ENCODE peak calls at places on chromosome 12, in four cellular contexts. X is PC-9; Z is effector memory CD4-positive, alpha-beta T cell; Y is body of pancreas. R is an unnamed sample. For H3K4me1, H3K27me3 and H3K9me3, the result is how much of the 10 kb centered on the place peaks cover.

GRCh38 chr12:121858662-121859572 is at the start of gene HPD:
- DNase-seq in X (peak), Z (no peak), Y (peak), R (peak)

GRCh38 chr12:111842556-111843396 is 748 bp downstream of the MAPKAPK5 start:
- DNase-seq in X (no peak), Z (no peak), Y (peak), R (peak)

GRCh38 chr12:70403827-70404226 is 37.7 kb downstream of the KCNMB4 start:
- DNase-seq in X (no peak), Z (no peak), Y (no peak), R (no peak)

GRCh38 chr12:24838531-24838950 is 110.4 kb downstream of the BCAT1 start:
- DNase-seq in X (no peak), Z (no peak), Y (no peak), R (peak)

GRCh38 chr12:71581206-71581605 is 82.4 kb downstream of the ZFC3H1 start:
- DNase-seq in X (no peak), Z (no peak), Y (no peak), R (no peak)

GRCh38 chr12:68809190-68810026 is 1.4 kb downstream of the MDM2 start:
- DNase-seq in X (no peak), Z (no peak), Y (no peak), R (no peak)

GRCh38 chr12:72141381-72141780 is 130.8 kb upstream of the TRHDE start:
- DNase-seq in X (no peak), Z (no peak), Y (no peak), R (peak)

GRCh38 chr12:71756054-71756675 is 1.5 kb downstream of the RAB21 start:
- DNase-seq in X (no peak), Z (no peak), Y (no peak), R (no peak)

GRCh38 chr12:102824218-102824835 is 92.7 kb downstream of the PAH start:
- DNase-seq in X (no peak), Z (no peak), Y (peak), R (peak)

GRCh38 chr12:95390192-95390591 is 83.8 kb upstream of the METAP2 start:
- DNase-seq in X (no peak), Z (no peak), Y (no peak), R (no peak)

GRCh38 chr12:15435597-15435996 is 113.3 kb downstream of the PTPRO start:
- DNase-seq in X (no peak), Z (no peak), Y (no peak), R (no peak)

GRCh38 chr12:95218852-95219171 is 1.2 kb downstream of the VEZT start:
- DNase-seq in X (no peak), Z (no peak), Y (peak), R (peak)

GRCh38 chr12:70982991-70983390 is 62.5 kb upstream of the PTPRR start:
- DNase-seq in X (no peak), Z (no peak), Y (no peak), R (no peak)

GRCh38 chr12:2341871-2342270 is 289.1 kb downstream of the CACNA1C start:
- DNase-seq in X (no peak), Z (no peak), Y (no peak), R (no peak)

GRCh38 chr12:94930216-94930654 is 73.3 kb downstream of the NDUFA12 start:
- DNase-seq in X (no peak), Z (no peak), Y (no peak), R (no peak)

GRCh38 chr12:11807453-11807852 is 158.0 kb downstream of the ETV6 start:
- DNase-seq in X (no peak), Z (no peak), Y (no peak), R (no peak)

GRCh38 chr12:124543052-124543590 is 24.3 kb downstream of the NCOR2 start:
- DNase-seq in X (no peak), Z (no peak), Y (no peak), R (peak)

GRCh38 chr12:30898846-30899245 is 27.7 kb upstream of the TSPAN11 start:
- DNase-seq in X (no peak), Z (no peak), Y (no peak), R (no peak)

GRCh38 chr12:50083301-50083700 is 1.8 kb upstream of the SMARCD1 start:
- DNase-seq in X (no peak), Z (no peak), Y (no peak), R (no peak)

GRCh38 chr12:84910549-84911241 is 1.9 kb downstream of the SLC6A15 start:
- DNase-seq in X (no peak), Z (no peak), Y (no peak), R (peak)

GRCh38 chr12:94336201-94336915 is 123.3 kb downstream of the CEP83 start:
- DNase-seq in X (no peak), Z (no peak), Y (no peak), R (no peak)

GRCh38 chr12:77767756-77768343 is 62.8 kb upstream of the NAV3 start:
- DNase-seq in X (no peak), Z (no peak), Y (no peak), R (no peak)

GRCh38 chr12:95859344-95859816 is 628 bp downstream of the SNRPF start:
- DNase-seq in X (peak), Z (no peak), Y (no peak), R (peak)

GRCh38 chr12:125183187-125184067 is 118.2 kb downstream of the AACS start:
- DNase-seq in X (peak), Z (peak), Y (peak), R (peak)

GRCh38 chr12:90304231-90304630 is 595.6 kb upstream of the ATP2B1 start:
- DNase-seq in X (no peak), Z (no peak), Y (no peak), R (no peak)

GRCh38 chr12:2017724-2018337 is 13.6 kb upstream of the DCP1B start:
- DNase-seq in X (no peak), Z (no peak), Y (no peak), R (no peak)

GRCh38 chr12:95326450-95326849 is 108.8 kb downstream of the VEZT start:
- DNase-seq in X (peak), Z (no peak), Y (no peak), R (peak)

GRCh38 chr12:104669851-104670337 is 213.1 kb downstream of the CHST11 start:
- DNase-seq in X (no peak), Z (no peak), Y (peak), R (peak)

GRCh38 chr12:74900232-74900631 is 309.4 kb downstream of the KCNC2 start:
- DNase-seq in X (no peak), Z (no peak), Y (no peak), R (no peak)

GRCh38 chr12:57769594-57769993 is 2.3 kb downstream of the METTL1 start:
- DNase-seq in X (no peak), Z (no peak), Y (no peak), R (peak)

GRCh38 chr12:65699251-65699650 is 125.0 kb upstream of the HMGA2 start:
- DNase-seq in X (no peak), Z (no peak), Y (no peak), R (no peak)

GRCh38 chr12:14567311-14568195 is at the start of gene PLBD1:
- DNase-seq in X (peak), Z (no peak), Y (peak), R (no peak)

GRCh38 chr12:93365616-93366015 is 12.1 kb upstream of the NUDT4 start:
- DNase-seq in X (no peak), Z (no peak), Y (no peak), R (no peak)

GRCh38 chr12:29350080-29350479 is 30.9 kb downstream of the ERGIC2 start:
- DNase-seq in X (peak), Z (no peak), Y (no peak), R (no peak)

GRCh38 chr12:85531345-85531744 is 251.3 kb downstream of the ALX1 start:
- DNase-seq in X (no peak), Z (no peak), Y (no peak), R (no peak)

GRCh38 chr12:50049254-50050118 is 7.9 kb upstream of the ASIC1 start:
- DNase-seq in X (no peak), Z (no peak), Y (no peak), R (no peak)

GRCh38 chr12:72747460-72747859 is 475.3 kb downstream of the TRHDE start:
- DNase-seq in X (no peak), Z (no peak), Y (no peak), R (no peak)

GRCh38 chr12:107207931-107208515 is 114.7 kb upstream of the CRY1 start:
- DNase-seq in X (no peak), Z (no peak), Y (no peak), R (peak)

GRCh38 chr12:57280234-57281062 is 29.5 kb upstream of the STAC3 start:
- DNase-seq in X (peak), Z (peak), Y (peak), R (peak)

GRCh38 chr12:46363582-46364299 is 8.8 kb downstream of the SLC38A2 start:
- DNase-seq in X (no peak), Z (no peak), Y (no peak), R (no peak)
- H3K4me1 ChIP-seq in X (half or more), Z (under half), Y (half or more), R (under half)

DNA sequence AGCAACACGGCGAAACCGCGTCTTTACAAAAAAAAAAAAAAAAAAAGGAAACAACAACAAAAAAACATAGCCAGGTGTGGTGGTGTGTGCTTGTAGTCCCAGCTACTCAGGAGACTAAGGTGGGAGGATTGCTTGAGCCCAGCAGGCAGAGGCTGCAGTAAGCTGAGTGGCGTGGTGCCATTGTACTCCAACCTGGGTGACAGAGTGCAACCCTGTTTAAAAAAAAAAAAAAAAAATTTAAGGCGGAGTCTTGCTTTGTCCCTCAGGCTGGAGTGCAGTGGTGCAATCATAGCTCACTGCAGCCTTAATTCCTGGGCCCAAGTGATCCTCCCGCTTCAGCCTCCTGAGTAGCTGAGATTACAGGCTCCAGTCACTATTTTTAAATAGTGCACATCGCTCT is 18.2 kb upstream of the FIGNL2 start:
- DNase-seq in X (no peak), Z (no peak), Y (no peak), R (no peak)
- H3K27me3 ChIP-seq in X (half or more), Z (under half), Y (under half), R (under half)

DNA sequence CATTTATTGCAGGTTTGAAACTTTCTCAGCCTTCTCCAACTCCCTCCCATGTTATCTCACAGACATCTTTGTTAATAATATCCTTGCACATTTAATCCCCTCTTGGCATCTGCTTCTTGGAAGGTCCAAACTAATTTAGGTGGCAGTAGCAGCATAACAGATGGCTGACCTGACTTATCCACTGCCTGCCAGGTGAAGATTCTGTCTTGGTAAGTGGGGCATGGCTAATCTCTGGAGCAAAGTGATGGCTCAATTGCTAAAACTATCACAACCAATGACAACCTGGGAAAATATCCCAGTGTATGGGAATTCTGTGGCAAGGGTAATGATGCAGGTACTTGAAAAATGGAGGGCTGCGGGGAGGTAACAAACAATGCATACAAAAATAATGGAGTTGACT is 58.2 kb upstream of the ALG10B start:
- DNase-seq in X (no peak), Z (no peak), Y (no peak), R (no peak)
- H3K9me3 ChIP-seq in X (under half), Z (under half), Y (under half), R (under half)

DNA sequence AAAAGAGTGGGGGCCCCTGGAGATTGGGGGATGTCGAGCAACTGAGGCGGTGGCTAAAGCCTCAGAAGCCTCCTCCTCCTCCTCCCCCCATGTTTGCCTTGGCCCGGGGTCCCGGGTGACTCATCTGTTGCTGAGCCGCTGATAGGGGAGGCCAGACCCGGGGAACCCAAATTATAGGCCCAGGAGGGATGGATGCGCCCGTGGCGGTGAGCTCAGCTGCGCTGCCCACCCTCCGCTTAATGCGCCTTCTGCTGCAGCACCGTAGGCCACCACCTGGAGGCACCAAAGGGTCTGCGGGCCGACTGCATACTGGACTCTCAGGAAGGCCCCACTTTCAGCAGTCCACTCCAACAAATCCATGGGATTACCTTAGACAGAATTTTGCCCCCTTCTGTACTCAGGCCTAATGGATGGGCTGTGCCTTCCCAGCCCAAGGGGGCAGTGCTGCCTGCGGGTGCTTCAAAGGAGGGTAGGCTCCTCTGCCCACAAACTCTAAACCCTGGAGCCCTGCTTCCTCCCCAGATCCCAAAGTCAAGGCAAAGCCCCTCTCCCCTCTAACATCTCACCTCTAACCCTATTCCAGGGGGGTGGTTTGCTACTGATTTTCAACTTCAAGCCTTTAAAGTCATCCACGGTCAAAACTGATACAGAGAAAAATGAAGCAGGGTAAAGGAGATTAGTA is 2.6 kb upstream of the WNT10B start:
- DNase-seq in X (no peak), Z (no peak), Y (peak), R (peak)
- H3K4me1 ChIP-seq in X (under half), Z (under half), Y (under half), R (under half)

GRCh38 chr12:48985475-48985897 is 7.4 kb downstream of the WNT1 start:
- DNase-seq in X (no peak), Z (no peak), Y (no peak), R (no peak)
- H3K27me3 ChIP-seq in X (under half), Z (under half), Y (under half), R (under half)

GRCh38 chr12:38162013-38162412 is 154.6 kb upstream of the ALG10B start:
- DNase-seq in X (no peak), Z (no peak), Y (no peak), R (no peak)

GRCh38 chr12:38159591-38160317 is 156.8 kb upstream of the ALG10B start:
- DNase-seq in X (no peak), Z (no peak), Y (no peak), R (no peak)

GRCh38 chr12:38159092-38159551 is 157.5 kb upstream of the ALG10B start:
- DNase-seq in X (no peak), Z (no peak), Y (no peak), R (no peak)

GRCh38 chr12:38161123-38162000 is 155.2 kb upstream of the ALG10B start:
- DNase-seq in X (no peak), Z (no peak), Y (no peak), R (no peak)

GRCh38 chr12:38160318-38161122 is 156.1 kb upstream of the ALG10B start:
- DNase-seq in X (no peak), Z (no peak), Y (no peak), R (no peak)
- H3K9me3 ChIP-seq in X (under half), Z (under half), Y (under half), R (under half)

GRCh38 chr12:116153983-116154382 is 123.5 kb downstream of the MED13L start:
- DNase-seq in X (no peak), Z (no peak), Y (no peak), R (no peak)
- H3K4me1 ChIP-seq in X (under half), Z (under half), Y (under half), R (under half)

DNA sequence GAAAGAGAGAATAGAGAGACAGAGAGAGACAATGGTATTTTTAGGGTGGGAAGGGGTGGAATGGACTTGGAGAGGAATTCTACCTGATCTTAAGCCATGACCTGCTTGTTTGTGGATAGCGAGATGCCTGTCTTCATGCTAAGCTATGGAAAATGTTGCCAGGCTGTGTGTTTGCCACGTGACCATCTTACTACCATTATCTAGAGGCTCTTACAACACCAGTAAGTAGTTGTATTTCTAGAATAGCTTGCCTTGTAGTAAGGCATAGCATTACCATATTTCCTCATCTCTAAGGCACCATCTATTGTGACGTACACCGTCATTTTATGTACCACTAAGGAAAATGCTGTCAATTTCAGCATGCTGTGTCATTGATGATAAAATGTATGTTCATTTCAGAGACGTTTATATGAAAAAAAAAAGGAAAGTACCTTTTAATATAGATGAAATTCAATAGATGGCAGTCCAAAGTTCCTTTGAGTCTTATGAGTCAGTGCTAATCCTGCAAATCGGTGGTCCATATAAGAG is 75.6 kb upstream of the RASSF3 start:
- DNase-seq in X (no peak), Z (no peak), Y (no peak), R (no peak)
- H3K27me3 ChIP-seq in X (under half), Z (under half), Y (under half), R (under half)

GRCh38 chr12:119266963-119267362 is 67.6 kb upstream of the CCDC60 start:
- DNase-seq in X (no peak), Z (no peak), Y (no peak), R (no peak)
- H3K9me3 ChIP-seq in X (under half), Z (under half), Y (under half), R (under half)

DNA sequence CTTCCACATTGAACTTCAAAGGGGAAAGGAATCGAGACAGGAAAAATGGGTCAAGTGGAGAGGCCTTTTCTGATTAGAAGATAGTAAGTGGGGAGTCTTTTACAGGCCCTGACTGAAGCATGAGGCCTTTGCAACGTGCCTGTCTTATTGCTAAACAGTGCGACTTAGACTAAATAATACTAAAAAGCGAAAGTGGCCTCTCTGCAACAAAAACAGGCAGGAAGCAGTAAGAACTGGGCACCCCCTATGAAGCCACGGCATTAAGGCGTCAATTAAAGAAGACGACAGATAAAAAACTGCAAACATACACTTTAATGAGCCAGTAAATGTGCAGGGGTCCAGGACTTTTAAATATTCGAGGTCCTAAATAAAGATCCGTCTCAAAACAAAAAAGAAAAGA is 283.4 kb upstream of the GRIP1 start:
- DNase-seq in X (no peak), Z (no peak), Y (no peak), R (no peak)
- H3K4me1 ChIP-seq in X (under half), Z (under half), Y (under half), R (under half)

R was measured in SJCRH30.